ENCODE peak calls at places on chromosomes 2 and 18, in five cellular contexts. A is left cardiac atrium; O is pancreas; B is CD8-positive, alpha-beta T cell; L is Right ventricle myocardium superior. Z is an unnamed sample.

GRCh38 chr2:17976871-17977746 is 98.6 kb downstream of the KCNS3 start:
- ATAC-seq in A (peak), O (peak), B (no peak), L (peak), Z (peak)

GRCh38 chr2:215921884-215922283 is 91.5 kb downstream of the MREG start:
- ATAC-seq in A (no peak), O (no peak), B (no peak), L (no peak), Z (no peak)

GRCh38 chr2:195575879-195576391 is 81.1 kb upstream of the SLC39A10 start:
- ATAC-seq in A (peak), O (peak), B (peak), L (peak), Z (no peak)

GRCh38 chr2:170798996-170799395 is 17.7 kb upstream of the GAD1 start:
- ATAC-seq in A (no peak), O (no peak), B (no peak), L (no peak), Z (no peak)

GRCh38 chr2:39368846-39369245 is 68.2 kb downstream of the MAP4K3 start:
- ATAC-seq in A (no peak), O (no peak), B (no peak), L (no peak), Z (no peak)

GRCh38 chr2:181456660-181457120 is 496 bp upstream of the ITGA4 start:
- ATAC-seq in A (peak), O (peak), B (peak), L (peak), Z (peak)

GRCh38 chr18:46859855-46860254 is 57.5 kb downstream of the PIAS2 start:
- ATAC-seq in A (no peak), O (no peak), B (no peak), L (no peak), Z (no peak)

GRCh38 chr18:55465313-55465712 is 122.7 kb downstream of the TCF4 start:
- ATAC-seq in A (no peak), O (no peak), B (no peak), L (peak), Z (no peak)

GRCh38 chr2:181036445-181036844 is 56.0 kb downstream of the UBE2E3 start:
- ATAC-seq in A (no peak), O (no peak), B (no peak), L (no peak), Z (no peak)

GRCh38 chr2:231621051-231621879 is 28.6 kb downstream of the TEX44 start:
- ATAC-seq in A (peak), O (peak), B (no peak), L (peak), Z (peak)

GRCh38 chr2:18245375-18245774 is 315.1 kb downstream of the RDH14 start:
- ATAC-seq in A (no peak), O (no peak), B (no peak), L (no peak), Z (no peak)

GRCh38 chr2:23653326-23653725 is 268.3 kb downstream of the KLHL29 start:
- ATAC-seq in A (no peak), O (no peak), B (no peak), L (no peak), Z (no peak)

GRCh38 chr2:194044321-194044720 is 1612.7 kb upstream of the SLC39A10 start:
- ATAC-seq in A (no peak), O (no peak), B (no peak), L (no peak), Z (no peak)

GRCh38 chr2:75210409-75210808 is 11.1 kb upstream of the TACR1 start:
- ATAC-seq in A (no peak), O (no peak), B (no peak), L (no peak), Z (no peak)

GRCh38 chr2:71043531-71044407 is 24.7 kb upstream of the NAGK start:
- ATAC-seq in A (no peak), O (no peak), B (no peak), L (no peak), Z (no peak)

GRCh38 chr18:75216212-75216925 is 5.8 kb downstream of the TSHZ1 start:
- ATAC-seq in A (no peak), O (no peak), B (peak), L (no peak), Z (no peak)

GRCh38 chr2:39874236-39874635 is 95.2 kb upstream of the THUMPD2 start:
- ATAC-seq in A (no peak), O (no peak), B (no peak), L (no peak), Z (no peak)

GRCh38 chr2:45469314-45470099 is 141.6 kb downstream of the SRBD1 start:
- ATAC-seq in A (peak), O (peak), B (no peak), L (peak), Z (peak)

GRCh38 chr2:11870064-11870463 is 123.6 kb downstream of the LPIN1 start:
- ATAC-seq in A (no peak), O (no peak), B (no peak), L (no peak), Z (no peak)

GRCh38 chr2:212367431-212367830 is 171.2 kb downstream of the ERBB4 start:
- ATAC-seq in A (no peak), O (no peak), B (no peak), L (no peak), Z (no peak)

GRCh38 chr18:58934933-58935577 is 70.4 kb downstream of the ZNF532 start:
- ATAC-seq in A (no peak), O (no peak), B (no peak), L (no peak), Z (no peak)

GRCh38 chr2:156189584-156189983 is 142.9 kb downstream of the NR4A2 start:
- ATAC-seq in A (no peak), O (peak), B (no peak), L (no peak), Z (no peak)

GRCh38 chr18:24187049-24187448 is 48.2 kb downstream of the CABYR start:
- ATAC-seq in A (no peak), O (no peak), B (no peak), L (no peak), Z (no peak)

GRCh38 chr2:22481507-22482217 is 903.3 kb upstream of the KLHL29 start:
- ATAC-seq in A (peak), O (no peak), B (no peak), L (peak), Z (no peak)

GRCh38 chr2:71143782-71144181 is 13.3 kb downstream of the MPHOSPH10 start:
- ATAC-seq in A (no peak), O (no peak), B (no peak), L (peak), Z (no peak)

GRCh38 chr2:232537499-232537898 is 2.0 kb upstream of the CHRNG start:
- ATAC-seq in A (peak), O (peak), B (no peak), L (peak), Z (no peak)

GRCh38 chr18:48781041-48781989 is 169.4 kb downstream of the SMAD7 start:
- ATAC-seq in A (peak), O (peak), B (no peak), L (peak), Z (peak)

Z was measured in gastroesophageal sphincter.